ENCODE peak calls at places on chromosomes 1 and 21, in eight cellular contexts. Q is astrocyte of the spinal cord; M is lower lobe of right lung; X is hippocampal formation; C is prostate gland; J is CD8-positive, alpha-beta memory T cell; H is iris pigment epithelial cell; D is stomach. Z is an unnamed sample.

GRCh38 chr1:52659356-52659755 is 26.4 kb downstream of the SHISAL2A start:
- DNase-seq in Q (no peak), M (no peak), X (no peak), C (no peak), J (no peak), H (peak), D (no peak), Z (no peak)

GRCh38 chr21:17585875-17586450 is 26.7 kb downstream of the BTG3 start:
- DNase-seq in Q (peak), M (no peak), X (no peak), C (no peak), J (no peak), H (peak), D (no peak), Z (no peak)

GRCh38 chr1:25163986-25164385 is 68.3 kb downstream of the SYF2 start:
- DNase-seq in Q (no peak), M (no peak), X (no peak), C (no peak), J (no peak), H (no peak), D (no peak), Z (no peak)

GRCh38 chr1:204858381-204858821 is 12.3 kb upstream of the NFASC start:
- DNase-seq in Q (no peak), M (no peak), X (no peak), C (no peak), J (no peak), H (no peak), D (no peak), Z (no peak)

GRCh38 chr1:117894078-117894477 is 35.3 kb downstream of the GDAP2 start:
- DNase-seq in Q (no peak), M (no peak), X (no peak), C (no peak), J (no peak), H (no peak), D (no peak), Z (no peak)

GRCh38 chr1:46801323-46802055 is 2.6 kb downstream of the CYP4B1 start:
- DNase-seq in Q (no peak), M (no peak), X (no peak), C (no peak), J (no peak), H (no peak), D (no peak), Z (peak)

GRCh38 chr1:16721871-16722641 is 18.3 kb upstream of the RNU1-4 start:
- DNase-seq in Q (no peak), M (no peak), X (no peak), C (no peak), J (no peak), H (no peak), D (no peak), Z (no peak)

GRCh38 chr21:41770901-41771624 is 4.2 kb upstream of the RIPK4 start:
- DNase-seq in Q (no peak), M (no peak), X (no peak), C (no peak), J (no peak), H (no peak), D (no peak), Z (no peak)

Z was measured in thyroid gland.